ENCODE peak calls at places on chromosomes 3 and 15, in five cellular contexts. K is uterus; P is CD4-positive, alpha-beta T cell; C is RWPE1; T is endothelial cell. G is an unnamed sample.

GRCh38 chr3:129530331-129530761 is 1.9 kb downstream of the RHO start:
- DNase-seq in K (no peak), P (no peak), C (no peak), T (no peak), G (no peak)

GRCh38 chr3:155746703-155747102 is 1.8 kb upstream of the PLCH1 start:
- DNase-seq in K (no peak), P (no peak), C (no peak), T (no peak), G (no peak)

GRCh38 chr15:60975203-60975602 is 253.9 kb downstream of the RORA start:
- DNase-seq in K (no peak), P (no peak), C (no peak), T (no peak), G (no peak)

GRCh38 chr3:14927308-14927707 is 20.1 kb upstream of the NR2C2 start:
- DNase-seq in K (no peak), P (no peak), C (no peak), T (no peak), G (no peak)

GRCh38 chr3:103127737-103128136 is 692.9 kb downstream of the ZPLD1 start:
- DNase-seq in K (no peak), P (no peak), C (no peak), T (no peak), G (no peak)

GRCh38 chr15:67043939-67044771 is 21.2 kb upstream of the SMAD3 start:
- DNase-seq in K (no peak), P (no peak), C (no peak), T (peak), G (peak)

GRCh38 chr3:145983101-145983500 is 177.9 kb downstream of the PLOD2 start:
- DNase-seq in K (no peak), P (no peak), C (no peak), T (no peak), G (no peak)

GRCh38 chr3:123334056-123334455 is 114.8 kb downstream of the ADCY5 start:
- DNase-seq in K (no peak), P (no peak), C (no peak), T (no peak), G (no peak)

GRCh38 chr15:91224750-91225380 is 124.8 kb downstream of the SV2B start:
- DNase-seq in K (no peak), P (no peak), C (peak), T (peak), G (peak)
- TF ChIP-seq CTCF in K (no peak), P (peak), C (peak), T (peak), G (peak)

GRCh38 chr15:75367406-75367912 is 948 bp downstream of the MAN2C1 start:
- DNase-seq in K (no peak), P (no peak), C (no peak), T (no peak), G (no peak)
- TF ChIP-seq CTCF in K (no peak), P (peak), C (no peak), T (no peak), G (no peak)

DNA sequence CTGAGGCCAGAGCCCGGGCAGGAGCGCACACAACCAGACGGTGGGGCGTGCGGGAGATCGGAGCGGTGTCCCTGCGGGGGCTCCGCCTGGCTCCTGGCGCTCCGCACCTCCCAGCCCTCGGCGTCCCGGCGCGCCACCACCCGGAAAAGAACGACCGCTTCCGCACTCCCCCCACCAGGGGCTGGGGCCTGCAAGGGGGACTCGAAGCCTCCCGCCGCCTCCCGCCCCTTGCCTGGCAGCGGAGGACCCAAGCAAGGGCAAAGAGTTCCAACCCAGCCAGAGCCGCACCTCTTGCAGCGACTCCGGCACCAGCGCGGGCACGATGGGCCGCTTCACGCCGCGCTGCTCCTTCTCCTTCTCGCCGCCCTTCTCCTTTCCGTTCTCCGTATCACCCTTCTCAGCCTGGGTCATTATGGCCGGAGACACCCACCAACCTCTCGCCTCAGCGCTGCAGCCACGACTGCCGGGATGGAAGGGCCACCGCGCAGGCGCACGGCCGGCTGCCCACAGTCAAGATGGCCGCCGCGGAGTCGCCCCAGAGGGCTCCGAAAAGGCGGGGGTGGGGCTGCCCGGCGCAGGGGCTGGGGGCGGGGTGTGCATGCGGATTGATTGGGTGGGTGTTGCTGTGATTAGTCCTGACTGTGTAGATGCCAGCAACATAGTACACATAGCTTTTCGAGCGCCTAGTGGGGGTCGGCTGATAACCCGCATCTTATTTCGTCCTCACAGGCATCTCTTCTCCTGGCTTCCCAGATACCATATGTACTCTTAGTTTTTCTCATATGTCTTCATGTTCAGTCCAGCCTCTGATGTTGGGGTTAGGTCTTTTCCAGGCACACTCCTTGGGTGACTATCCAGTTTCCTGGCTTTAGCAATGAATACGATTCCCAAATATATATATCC is at the start of gene ACTR8:
- DNase-seq in K (peak), P (peak), C (peak), T (peak), G (peak)
- TF ChIP-seq CTCF in K (peak), P (no peak), C (no peak), T (no peak), G (peak)

GRCh38 chr15:97791824-97792792 is 168.4 kb upstream of the ARRDC4 start:
- DNase-seq in K (peak), P (no peak), C (no peak), T (no peak), G (no peak)
- TF ChIP-seq CTCF in K (no peak), P (no peak), C (no peak), T (no peak), G (no peak)

GRCh38 chr3:121529308-121529707 is 16.5 kb downstream of the POLQ start:
- DNase-seq in K (no peak), P (no peak), C (peak), T (no peak), G (no peak)
- TF ChIP-seq CTCF in K (no peak), P (no peak), C (peak), T (peak), G (peak)

DNA sequence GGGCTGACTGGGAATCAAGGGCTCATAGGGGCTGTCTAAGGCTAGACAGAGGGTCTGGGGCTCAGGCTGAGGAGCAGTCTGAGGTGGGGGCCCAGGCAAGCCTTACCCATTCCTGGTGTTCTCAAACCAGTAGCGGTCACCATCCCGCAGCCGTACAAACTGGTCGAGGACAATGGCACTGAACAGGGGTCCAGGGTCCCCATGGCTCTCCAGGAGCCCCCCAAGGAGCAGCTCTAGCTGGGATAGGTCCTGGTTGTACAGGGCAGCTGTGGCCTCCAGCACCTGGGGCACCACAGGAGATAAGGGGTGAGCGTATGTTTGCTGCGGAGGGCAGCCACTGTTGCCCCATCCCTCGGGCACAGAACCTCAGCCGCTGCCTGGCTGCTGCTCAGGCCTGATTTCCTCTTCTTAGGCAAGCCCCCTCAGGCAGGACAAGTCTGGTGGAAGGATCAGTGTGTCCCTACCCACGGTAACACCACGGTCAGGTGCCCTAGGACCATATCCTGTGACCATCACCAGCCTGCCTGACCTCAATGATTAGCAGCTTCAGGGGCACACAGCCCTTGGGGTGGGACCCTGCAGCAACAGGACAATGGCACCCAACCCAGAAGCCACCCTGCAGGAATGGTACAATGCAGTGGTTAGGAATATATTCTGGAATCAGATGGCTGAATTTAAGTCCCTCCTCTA is 5.9 kb downstream of the DUOX2 start:
- DNase-seq in K (no peak), P (peak), C (no peak), T (no peak), G (no peak)
- TF ChIP-seq CTCF in K (no peak), P (no peak), C (no peak), T (no peak), G (no peak)

GRCh38 chr3:162956711-162957110 is 1460.1 kb downstream of the OTOL1 start:
- DNase-seq in K (no peak), P (no peak), C (no peak), T (no peak), G (no peak)
- TF ChIP-seq CTCF in K (no peak), P (no peak), C (no peak), T (no peak), G (no peak)

GRCh38 chr3:186075931-186076567 is 32.8 kb downstream of the ETV5 start:
- DNase-seq in K (no peak), P (no peak), C (peak), T (no peak), G (no peak)
- TF ChIP-seq CTCF in K (no peak), P (no peak), C (no peak), T (no peak), G (no peak)

GRCh38 chr3:101544181-101544850 is 17.4 kb upstream of the TRMT10C start:
- DNase-seq in K (no peak), P (no peak), C (no peak), T (no peak), G (no peak)
- TF ChIP-seq CTCF in K (no peak), P (peak), C (peak), T (no peak), G (no peak)

DNA sequence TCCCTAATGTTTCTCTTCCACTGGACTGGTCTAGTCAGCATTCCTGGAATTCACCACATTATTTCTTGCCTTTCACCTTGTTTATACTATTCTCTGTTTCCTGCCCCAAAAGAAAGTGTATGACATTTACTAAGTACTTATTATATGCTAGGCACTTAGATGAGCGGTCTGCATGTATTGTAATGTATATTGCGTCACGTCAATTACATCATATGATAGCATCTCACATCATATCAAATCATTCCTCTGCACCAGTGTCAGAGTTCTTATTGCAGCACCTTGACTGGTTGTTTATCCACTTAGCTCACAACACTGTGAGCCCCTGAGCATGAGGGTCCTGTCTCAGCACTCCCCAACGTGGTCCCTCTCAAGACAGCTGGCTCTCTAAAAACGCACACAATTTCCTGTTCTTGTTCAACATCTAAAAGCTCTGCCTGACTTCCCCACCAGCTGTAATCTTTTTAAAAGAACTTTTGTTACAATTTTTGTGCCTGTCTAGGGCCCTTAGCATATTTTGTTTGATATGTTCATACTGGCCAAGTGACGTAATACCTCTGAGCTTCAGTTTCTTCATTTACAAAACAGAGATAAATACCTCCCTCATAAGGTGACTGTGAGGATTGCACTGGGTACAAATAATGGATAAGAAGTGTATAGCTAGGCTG is 58.8 kb downstream of the ARHGAP31 start:
- DNase-seq in K (no peak), P (no peak), C (no peak), T (no peak), G (peak)
- TF ChIP-seq CTCF in K (no peak), P (peak), C (no peak), T (no peak), G (peak)

G was measured in HFF-Myc.